ENCODE peak calls at places on chromosomes 16 and 17, in ten cellular contexts. N, V, L, W, A, F, K, J, P and R are unnamed samples.
A peak's percentile ranks its signal among the peaks of the same experiment; 100 is the strongest.

GRCh38 chr16:3837851-3838564 is 42.5 kb downstream of the CREBBP start:
- DNase-seq in A (no peak), V (no peak), J (no peak), P (no peak), N (no peak), W (no peak), L (no peak), F (no peak), K (no peak), R (no peak)

GRCh38 chr17:45127583-45128300 is 4.6 kb downstream of the PLCD3 start:
- DNase-seq in L (no peak), P (peak; percentile 93), W (peak; percentile 81), A (peak; percentile 63), F (peak; percentile 67), N (peak; percentile 67), J (no peak), V (no peak), K (no peak), R (no peak)

GRCh38 chr16:56742030-56742984 is 12.4 kb downstream of the NUP93 start:
- DNase-seq in P (no peak), A (peak; percentile 81), V (peak; percentile 49), F (no peak), J (peak; percentile 54), N (no peak), W (no peak), K (no peak), L (peak; percentile 68), R (no peak)

GRCh38 chr17:47935961-47936360 is 5.4 kb upstream of the PNPO start:
- DNase-seq in P (no peak), K (no peak), F (no peak), J (peak; percentile 18), L (peak; percentile 89), N (no peak), V (peak; percentile 23), W (no peak), A (peak; percentile 78), R (no peak)

GRCh38 chr16:59154295-59154694 is 420.2 kb upstream of the GOT2 start:
- DNase-seq in V (no peak), J (no peak), F (no peak), L (no peak), W (no peak), K (no peak), N (no peak), A (no peak), P (no peak), R (no peak)

GRCh38 chr16:88811850-88812736 is at the start of gene APRT:
- DNase-seq in A (peak; percentile 96), V (peak; percentile 85), L (peak; percentile 97), N (peak; percentile 90), W (peak; percentile 99), F (peak; percentile 98), J (peak; percentile 90), P (peak; percentile 96), K (peak; percentile 96), R (peak; percentile 89)

GRCh38 chr16:57316390-57317017 is 32.0 kb upstream of the PLLP start:
- DNase-seq in V (peak; percentile 81), J (peak; percentile 41), N (peak; percentile 71), L (peak; percentile 61), P (no peak), K (no peak), F (no peak), W (no peak), A (peak; percentile 76), R (no peak)

GRCh38 chr16:87352818-87353217 is 30.8 kb downstream of the FBXO31 start:
- DNase-seq in J (no peak), F (no peak), K (no peak), P (no peak), V (no peak), A (no peak), N (no peak), L (no peak), W (peak; percentile 47), R (no peak)

GRCh38 chr17:33220031-33220430 is 73.1 kb downstream of the ASIC2 start:
- DNase-seq in K (no peak), P (no peak), L (no peak), F (no peak), J (no peak), N (no peak), W (no peak), A (no peak), V (no peak), R (no peak)

GRCh38 chr17:69763503-69763902 is 311.5 kb upstream of the KCNJ16 start:
- DNase-seq in P (no peak), N (no peak), A (peak; percentile 61), V (no peak), F (no peak), W (no peak), K (no peak), J (no peak), L (peak; percentile 12), R (no peak)

GRCh38 chr17:43434902-43435319 is 36.1 kb downstream of the ARL4D start:
- DNase-seq in F (no peak), L (no peak), W (no peak), N (no peak), K (no peak), J (no peak), A (no peak), P (no peak), V (peak; percentile 96), R (no peak)

GRCh38 chr16:2692948-2693651 is 10.8 kb downstream of the KCTD5 start:
- DNase-seq in N (no peak), A (peak; percentile 56), F (peak; percentile 11), P (no peak), J (no peak), V (peak; percentile 46), W (peak; percentile 69), L (no peak), K (no peak), R (no peak)

DNA sequence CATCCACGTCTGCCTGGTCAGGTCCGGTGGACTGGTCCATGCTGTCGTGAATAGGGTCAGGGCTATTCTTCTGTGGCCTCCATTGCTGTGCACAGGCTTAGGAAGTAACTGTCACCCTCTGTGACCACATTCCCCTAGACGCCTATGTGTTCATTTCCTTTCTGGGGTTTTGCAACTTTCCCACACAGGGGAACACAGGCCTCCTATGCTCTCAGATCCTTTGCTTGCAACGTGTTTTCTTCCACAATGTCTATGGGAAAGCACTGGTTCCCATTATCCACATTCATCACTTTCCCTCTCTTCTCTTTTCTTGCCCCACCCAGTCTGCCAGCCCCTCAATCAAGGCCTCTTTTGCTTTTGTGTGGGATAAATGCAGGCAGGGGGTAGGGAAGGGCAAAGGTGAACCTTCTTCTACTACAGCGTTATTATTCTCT is 43.2 kb upstream of the DNAJA2 start:
- DNase-seq in N (no peak), L (no peak), J (no peak), F (no peak), P (no peak), V (no peak), W (no peak), K (peak; percentile 96), A (no peak), R (peak; percentile 77)
- TF ChIP-seq CTCF in N (no peak), L (no peak), J (no peak), F (no peak), P (no peak), V (no peak), W (no peak), K (no peak), A (no peak), R (no peak)

DNA sequence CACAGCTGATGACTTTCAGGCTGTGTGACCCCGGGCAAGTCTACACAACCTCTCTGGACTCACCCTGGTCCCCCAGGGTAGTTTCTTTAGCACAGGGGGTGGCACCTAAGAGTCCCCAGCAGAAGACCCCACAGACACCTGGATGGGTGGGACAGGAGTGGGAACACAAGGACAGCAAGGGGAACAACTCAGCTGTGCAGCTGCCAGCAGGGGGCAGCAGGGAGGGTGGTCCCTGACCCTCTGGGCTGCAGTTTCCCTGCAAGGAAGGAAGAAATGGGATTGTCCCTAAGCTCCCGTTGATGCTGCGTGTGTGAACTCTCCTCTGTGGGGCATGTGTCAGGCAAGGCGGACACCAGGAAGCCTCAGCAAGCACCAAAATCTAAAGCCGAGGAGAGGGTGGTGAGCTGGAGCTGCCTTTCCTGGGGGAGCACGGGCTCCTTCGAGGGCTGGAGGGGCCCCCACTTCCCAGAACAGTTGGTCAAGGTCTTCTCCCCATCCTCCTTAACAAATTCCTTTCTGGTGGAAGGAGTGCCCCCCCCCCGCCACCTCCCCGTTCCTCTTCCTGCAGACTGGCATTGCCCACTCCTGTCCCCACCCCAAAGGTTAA is 24.1 kb upstream of the CDH5 start:
- DNase-seq in W (no peak), P (no peak), K (peak; percentile 42), F (no peak), N (no peak), J (no peak), A (peak; percentile 32), V (no peak), L (no peak), R (no peak)
- TF ChIP-seq CTCF in W (peak; percentile 59), P (peak; percentile 48), K (peak; percentile 94), F (no peak), N (no peak), J (peak; percentile 75), A (peak; percentile 84), V (peak; percentile 74), L (peak; percentile 44), R (peak; percentile 74)

GRCh38 chr17:12790806-12791148 is 1.5 kb downstream of the ARHGAP44 start:
- DNase-seq in J (no peak), L (no peak), A (no peak), K (no peak), P (no peak), N (no peak), F (no peak), W (no peak), V (no peak), R (no peak)

GRCh38 chr17:12794919-12795517 is 5.7 kb downstream of the ARHGAP44 start:
- DNase-seq in L (no peak), W (no peak), K (no peak), N (no peak), F (no peak), A (no peak), P (no peak), J (no peak), V (no peak), R (no peak)

GRCh38 chr17:12789976-12790805 is 893 bp downstream of the ARHGAP44 start:
- DNase-seq in V (no peak), N (no peak), J (no peak), K (no peak), L (peak; percentile 10), P (peak; percentile 45), W (peak; percentile 81), F (peak; percentile 31), A (no peak), R (no peak)

GRCh38 chr17:12789075-12789975 is at the start of gene ARHGAP44:
- DNase-seq in J (no peak), L (peak; percentile 48), K (no peak), F (peak; percentile 74), A (peak; percentile 67), N (peak; percentile 44), V (peak; percentile 9), W (peak; percentile 88), P (peak; percentile 78), R (no peak)
- TF ChIP-seq CTCF in J (no peak), L (no peak), K (no peak), F (no peak), A (no peak), N (no peak), V (no peak), W (no peak), P (no peak), R (no peak)

DNA sequence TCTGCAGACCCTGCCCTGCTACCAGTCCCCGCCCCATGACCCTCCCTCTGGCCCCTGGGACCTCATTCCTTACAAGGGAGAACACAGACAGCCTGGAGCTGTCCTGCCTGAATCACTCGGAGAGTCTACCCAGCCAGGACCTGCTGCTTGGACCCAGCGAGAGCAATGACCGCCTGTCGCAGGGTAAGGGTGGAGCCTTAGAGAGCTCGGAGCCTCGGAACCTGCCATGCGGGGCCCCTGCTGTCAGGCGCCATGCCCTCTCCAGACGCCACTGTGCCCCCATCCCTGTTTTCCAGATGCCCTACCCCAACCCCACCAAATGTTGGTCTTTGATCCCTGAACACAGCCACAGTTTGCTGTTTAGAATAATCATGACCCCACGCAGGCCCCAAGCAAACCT is 5.6 kb downstream of the SH2B1 start:
- DNase-seq in K (no peak), L (no peak), A (no peak), F (no peak), P (no peak), V (no peak), N (no peak), J (no peak), W (no peak), R (no peak)
- TF ChIP-seq CTCF in K (no peak), L (no peak), A (no peak), F (no peak), P (no peak), V (no peak), N (no peak), J (no peak), W (no peak), R (no peak)